ENCODE peak calls at places on chromosome 18, in ten cellular contexts. E, L, M, R, X, G, S, H, J and W are unnamed samples.

GRCh38 chr18:75923169-75923568 is 495.7 kb upstream of the SMIM21 start:
- DNase-seq in R (peak), M (no peak), J (peak), X (peak), G (peak), S (peak), H (peak), L (no peak), E (peak), W (no peak)

GRCh38 chr18:63140038-63140450 is 179.5 kb downstream of the BCL2 start:
- DNase-seq in L (no peak), X (no peak), H (no peak), E (no peak), J (no peak), M (no peak), S (no peak), R (no peak), G (no peak), W (no peak)

GRCh38 chr18:9838144-9838877 is 47.5 kb upstream of the TXNDC2 start:
- DNase-seq in J (peak), X (peak), M (no peak), E (no peak), L (no peak), R (peak), G (peak), H (peak), S (peak), W (no peak)

GRCh38 chr18:39675916-39676315 is 2110.3 kb upstream of the CELF4 start:
- DNase-seq in E (no peak), L (no peak), X (peak), S (no peak), H (no peak), G (no peak), J (no peak), R (no peak), M (no peak), W (no peak)

GRCh38 chr18:7608798-7609197 is 41.7 kb downstream of the PTPRM start:
- DNase-seq in M (no peak), G (no peak), L (no peak), X (no peak), H (no peak), J (no peak), S (no peak), R (no peak), E (no peak), W (no peak)

GRCh38 chr18:48672671-48673340 is 134.0 kb downstream of the CTIF start:
- DNase-seq in J (no peak), S (no peak), E (no peak), X (no peak), M (no peak), R (no peak), G (no peak), H (no peak), L (no peak), W (no peak)

GRCh38 chr18:48866028-48866733 is 84.6 kb downstream of the SMAD7 start:
- DNase-seq in G (peak), H (peak), M (no peak), E (peak), S (no peak), L (no peak), J (no peak), R (peak), X (peak), W (no peak)

GRCh38 chr18:60413944-60414547 is 41.5 kb upstream of the MC4R start:
- DNase-seq in G (peak), S (peak), J (peak), X (peak), H (peak), R (no peak), L (no peak), E (no peak), M (peak), W (peak)

GRCh38 chr18:48819781-48820482 is 130.8 kb downstream of the SMAD7 start:
- DNase-seq in M (peak), J (no peak), H (no peak), X (no peak), L (no peak), E (no peak), G (no peak), S (no peak), R (peak), W (peak)

GRCh38 chr18:22043837-22044236 is 125.6 kb upstream of the GATA6 start:
- DNase-seq in H (no peak), J (no peak), M (no peak), S (no peak), G (no peak), E (no peak), L (no peak), R (no peak), X (no peak), W (no peak)

GRCh38 chr18:13849791-13850190 is 25.8 kb downstream of the MC5R start:
- DNase-seq in L (no peak), X (no peak), E (no peak), J (no peak), R (no peak), M (no peak), G (no peak), H (no peak), S (no peak), W (no peak)

GRCh38 chr18:59814872-59815271 is 84.9 kb upstream of the PMAIP1 start:
- DNase-seq in H (no peak), R (no peak), X (peak), M (no peak), J (no peak), G (peak), E (no peak), L (no peak), S (no peak), W (no peak)

GRCh38 chr18:47911877-47912276 is 18.6 kb downstream of the SMAD2 start:
- DNase-seq in X (no peak), E (no peak), S (no peak), G (no peak), J (no peak), L (no peak), M (no peak), H (peak), R (no peak), W (no peak)

GRCh38 chr18:76053551-76053950 is 441.5 kb downstream of the ZNF516 start:
- DNase-seq in M (no peak), X (no peak), L (no peak), S (no peak), G (no peak), H (no peak), J (no peak), E (no peak), R (no peak), W (no peak)

GRCh38 chr18:77650799-77651385 is 401.2 kb downstream of the GALR1 start:
- DNase-seq in L (peak), G (no peak), J (no peak), M (peak), X (peak), S (no peak), R (peak), H (peak), E (peak), W (peak)

GRCh38 chr18:39057423-39058057 is 1491.9 kb upstream of the CELF4 start:
- DNase-seq in J (peak), R (no peak), E (no peak), S (peak), G (peak), X (peak), M (no peak), L (no peak), H (no peak), W (no peak)

GRCh38 chr18:7177131-7177744 is 53.7 kb upstream of the LRRC30 start:
- DNase-seq in L (no peak), M (peak), S (peak), J (no peak), H (peak), R (no peak), X (peak), E (peak), G (peak), W (peak)

GRCh38 chr18:59876310-59876626 is 23.5 kb upstream of the PMAIP1 start:
- DNase-seq in L (peak), X (no peak), E (no peak), M (no peak), J (no peak), S (no peak), G (no peak), R (no peak), H (no peak), W (no peak)

GRCh38 chr18:40012931-40013609 is 1942.0 kb upstream of the PIK3C3 start:
- DNase-seq in E (no peak), R (no peak), M (no peak), S (no peak), G (no peak), X (peak), J (no peak), L (no peak), H (no peak), W (no peak)

GRCh38 chr18:36613069-36613468 is 215.7 kb downstream of the TPGS2 start:
- DNase-seq in X (no peak), H (no peak), S (no peak), L (no peak), M (no peak), J (no peak), E (no peak), G (no peak), R (no peak), W (no peak)

GRCh38 chr18:395481-396250 is 104.8 kb downstream of the COLEC12 start:
- DNase-seq in R (no peak), G (no peak), X (peak), S (no peak), J (no peak), M (no peak), H (peak), L (no peak), E (no peak), W (no peak)

GRCh38 chr18:68177807-68178702 is 536.9 kb downstream of the TMX3 start:
- DNase-seq in L (no peak), S (peak), R (no peak), G (peak), E (no peak), H (peak), M (no peak), J (no peak), X (peak), W (no peak)

GRCh38 chr18:26655010-26655613 is 106.8 kb upstream of the KCTD1 start:
- DNase-seq in M (no peak), E (no peak), S (no peak), J (no peak), G (peak), R (no peak), L (no peak), X (peak), H (peak), W (no peak)

GRCh38 chr18:77711096-77711495 is 461.4 kb downstream of the GALR1 start:
- DNase-seq in M (no peak), S (no peak), L (no peak), X (no peak), R (no peak), J (no peak), H (no peak), G (peak), E (no peak), W (no peak)

GRCh38 chr18:3216987-3217386 is 2.8 kb downstream of the MYOM1 start:
- DNase-seq in L (no peak), G (no peak), R (no peak), H (no peak), E (no peak), X (no peak), M (no peak), S (no peak), J (no peak), W (no peak)

GRCh38 chr18:7336616-7337015 is 105.7 kb downstream of the LRRC30 start:
- DNase-seq in L (no peak), M (no peak), R (no peak), S (no peak), H (no peak), X (no peak), J (no peak), G (no peak), E (no peak), W (no peak)

GRCh38 chr18:48577478-48578190 is 38.8 kb downstream of the CTIF start:
- DNase-seq in J (no peak), H (no peak), S (no peak), R (no peak), E (no peak), M (no peak), X (no peak), L (no peak), G (no peak), W (no peak)

GRCh38 chr18:54284967-54285785 is 15.9 kb downstream of the POLI start:
- DNase-seq in M (no peak), E (peak), S (no peak), J (no peak), L (peak), H (no peak), R (no peak), G (peak), X (peak), W (no peak)

GRCh38 chr18:51020536-51020935 is 9.5 kb upstream of the SMAD4 start:
- DNase-seq in E (no peak), J (no peak), M (no peak), G (no peak), H (no peak), L (no peak), R (no peak), X (no peak), S (no peak), W (no peak)

GRCh38 chr18:74497778-74498177 is 1.6 kb downstream of the CNDP2 start:
- DNase-seq in R (no peak), J (no peak), S (no peak), E (no peak), M (no peak), L (no peak), H (no peak), G (no peak), X (no peak), W (no peak)

GRCh38 chr18:40250218-40250617 is 1704.8 kb upstream of the PIK3C3 start:
- DNase-seq in J (no peak), L (no peak), S (no peak), X (no peak), H (no peak), G (no peak), M (no peak), E (no peak), R (no peak), W (no peak)

GRCh38 chr18:31511098-31511497 is 13.1 kb downstream of the DSG2 start:
- DNase-seq in S (no peak), L (no peak), J (no peak), E (no peak), M (no peak), G (no peak), R (no peak), X (no peak), H (no peak), W (no peak)
- TF ChIP-seq CTCF in S (no peak), L (peak), J (no peak), E (no peak), M (peak), G (peak), R (no peak), X (peak), H (no peak), W (no peak)

DNA sequence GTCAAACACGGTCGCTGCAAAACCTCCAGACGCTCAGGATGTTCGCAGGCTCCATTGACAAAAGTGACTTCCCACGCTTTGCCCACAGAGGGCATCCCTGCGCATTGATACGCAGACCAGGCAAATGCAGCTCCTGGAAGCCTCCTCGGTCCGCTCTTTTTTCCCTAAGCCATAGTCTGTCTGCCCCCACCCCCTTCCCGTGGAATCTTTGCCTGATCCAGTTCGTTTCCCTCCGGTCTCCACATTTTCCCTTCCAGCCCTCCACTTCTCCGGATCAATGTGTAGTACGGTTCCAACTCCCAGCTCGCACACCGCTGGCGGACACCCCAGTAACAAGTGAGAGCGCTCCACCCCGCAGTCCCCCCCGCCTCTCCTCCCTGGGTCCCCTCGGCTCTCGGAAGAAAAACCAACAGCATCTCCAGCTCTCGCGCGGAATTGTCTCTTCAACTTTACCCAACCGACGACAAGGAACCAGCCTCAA is at the start of gene DCC:
- DNase-seq in H (peak), S (no peak), M (peak), J (no peak), X (peak), G (peak), R (no peak), L (peak), E (peak), W (peak)
- TF ChIP-seq CTCF in H (peak), S (no peak), M (no peak), J (no peak), X (peak), G (peak), R (peak), L (peak), E (peak), W (peak)

GRCh38 chr18:8705280-8705940 is at the start of gene MTCL1:
- DNase-seq in J (no peak), E (peak), M (peak), G (no peak), H (no peak), R (peak), L (peak), X (peak), S (peak), W (peak)
- TF ChIP-seq CTCF in J (no peak), E (no peak), M (no peak), G (no peak), H (no peak), R (no peak), L (no peak), X (no peak), S (no peak), W (no peak)

GRCh38 chr18:79744625-79745024 is 53.1 kb upstream of the KCNG2 start:
- DNase-seq in M (no peak), E (no peak), X (no peak), L (no peak), H (no peak), R (no peak), G (no peak), S (no peak), J (no peak), W (peak)

GRCh38 chr18:79749251-79750191 is 48.2 kb upstream of the KCNG2 start:
- DNase-seq in M (no peak), X (peak), E (peak), S (no peak), R (no peak), H (no peak), L (no peak), J (no peak), G (no peak), W (peak)

GRCh38 chr18:79748321-79749157 is 49.2 kb upstream of the KCNG2 start:
- DNase-seq in J (no peak), G (no peak), L (no peak), H (no peak), X (no peak), S (no peak), R (no peak), E (no peak), M (no peak), W (peak)

GRCh38 chr18:79746730-79747129 is 51.0 kb upstream of the KCNG2 start:
- DNase-seq in X (no peak), E (no peak), M (no peak), G (no peak), H (no peak), L (no peak), J (no peak), S (no peak), R (no peak), W (peak)

DNA sequence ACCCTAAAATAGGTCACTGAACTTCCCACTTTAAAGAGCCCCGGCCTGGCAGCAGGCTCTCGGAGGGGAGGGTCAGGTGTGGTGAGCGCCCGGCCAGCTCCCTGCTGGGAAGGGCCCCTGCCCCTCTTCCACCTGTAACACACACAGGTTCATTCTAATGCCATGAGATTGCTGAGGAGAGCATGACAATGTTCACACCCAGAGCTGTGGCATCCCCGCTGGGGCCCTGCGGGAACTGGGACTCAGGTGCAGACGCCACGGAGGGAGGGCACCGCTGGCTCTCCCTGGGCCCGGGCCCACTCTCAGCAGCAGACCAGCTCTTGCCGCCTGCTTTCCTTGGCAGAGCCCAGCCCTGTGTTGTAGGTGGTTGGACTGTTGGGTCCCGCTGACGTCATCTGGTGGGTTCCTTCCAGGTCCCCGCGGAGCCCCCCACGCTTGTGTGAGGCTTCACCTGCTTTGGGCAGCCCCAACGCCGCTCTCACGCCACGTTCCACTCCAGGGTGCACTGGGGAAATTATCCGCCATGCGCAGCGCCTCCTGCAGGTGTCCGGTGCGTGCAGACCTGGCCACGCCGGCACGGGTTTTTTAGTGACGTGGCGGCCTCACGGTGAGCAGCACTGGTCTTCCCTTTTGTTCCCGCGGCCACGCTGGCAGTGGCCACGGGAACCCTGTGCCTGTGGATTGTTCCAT is 50.4 kb upstream of the KCNG2 start:
- DNase-seq in L (no peak), X (no peak), S (no peak), M (no peak), H (no peak), J (no peak), E (no peak), G (no peak), R (no peak), W (peak)
- TF ChIP-seq CTCF in L (no peak), X (no peak), S (no peak), M (no peak), H (no peak), J (no peak), E (no peak), G (no peak), R (no peak), W (peak)

GRCh38 chr18:24413148-24413547 is 13.3 kb upstream of the IMPACT start:
- DNase-seq in H (no peak), X (no peak), M (peak), S (no peak), J (no peak), R (no peak), E (no peak), G (no peak), L (no peak), W (peak)
- TF ChIP-seq CTCF in H (peak), X (peak), M (no peak), S (no peak), J (peak), R (peak), E (no peak), G (peak), L (no peak), W (peak)

GRCh38 chr18:65458871-65459270 is 291.9 kb upstream of the CDH7 start:
- DNase-seq in J (no peak), R (no peak), L (no peak), S (no peak), X (no peak), E (no peak), M (no peak), H (no peak), G (no peak), W (no peak)
- TF ChIP-seq CTCF in J (no peak), R (no peak), L (no peak), S (no peak), X (no peak), E (no peak), M (no peak), H (no peak), G (no peak), W (no peak)

DNA sequence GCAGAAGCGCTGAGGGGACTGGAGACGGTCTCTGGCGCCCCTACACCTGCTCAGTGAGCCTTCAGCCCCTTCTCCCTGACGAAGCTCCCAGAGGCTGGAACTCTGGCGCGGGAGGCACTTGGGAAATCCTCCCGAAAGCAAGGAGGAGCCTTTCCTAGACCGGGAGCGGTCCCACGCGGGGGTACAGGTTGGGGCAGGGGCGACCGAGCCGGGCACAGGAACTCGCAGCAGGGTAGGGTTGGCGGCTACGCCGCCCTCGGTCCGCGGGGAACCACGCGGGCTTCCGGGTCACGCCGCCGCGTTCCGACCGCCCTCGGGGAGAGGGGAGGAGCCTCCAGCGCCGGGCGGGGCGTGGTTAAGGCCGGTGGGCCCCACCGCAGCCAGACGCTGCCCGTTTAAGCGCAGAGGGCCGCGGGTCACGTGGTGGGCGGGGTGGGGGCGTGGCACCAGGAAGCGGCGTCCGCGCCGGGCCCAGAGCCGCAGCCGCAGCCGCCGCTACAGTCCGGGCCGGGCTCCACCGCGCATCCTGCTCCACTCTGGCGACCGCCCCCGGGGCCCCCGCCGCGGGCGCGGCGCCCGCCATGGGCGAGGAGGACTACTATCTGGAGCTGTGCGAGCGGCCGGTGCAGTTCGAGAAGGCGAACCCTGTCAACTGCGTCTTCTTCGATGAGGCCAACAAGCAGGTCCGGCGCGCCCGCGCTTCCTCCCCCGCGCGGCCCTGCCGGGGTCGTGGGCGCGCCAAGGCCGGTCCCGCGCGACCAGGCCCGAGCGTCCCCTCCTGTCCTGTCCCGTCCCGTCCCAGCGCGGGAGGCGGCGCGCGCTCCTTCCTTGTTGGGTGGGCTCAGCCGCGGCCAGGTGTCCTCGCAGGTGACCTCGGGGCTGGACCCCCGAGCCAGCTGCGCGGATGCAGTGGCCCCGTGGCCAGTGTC is at the start of gene RMC1:
- DNase-seq in J (peak), R (peak), E (peak), L (peak), G (peak), S (peak), X (peak), H (peak), M (peak), W (peak)
- TF ChIP-seq CTCF in J (no peak), R (peak), E (peak), L (peak), G (peak), S (no peak), X (no peak), H (peak), M (no peak), W (peak)